ENCODE peak calls at places on chromosomes 1 and 21, in nine cellular contexts. I, T, P, R, Q, V, O, E and M are unnamed samples.

GRCh38 chr1:151720974-151721787 is at the start of gene RIIAD1:
- DNase-seq in I (no peak), T (no peak), P (no peak), R (peak; percentile 12), Q (peak; percentile 59), V (no peak), O (peak; percentile 65), E (no peak), M (no peak)

GRCh38 chr1:61056674-61057439 is 25.5 kb upstream of the NFIA start:
- DNase-seq in I (peak; percentile 65), T (no peak), P (peak; percentile 65), R (peak; percentile 66), Q (no peak), V (peak; percentile 67), O (peak; percentile 81), E (peak; percentile 85), M (peak; percentile 57)

GRCh38 chr1:204560590-204560989 is 44.4 kb downstream of the MDM4 start:
- DNase-seq in I (peak; percentile 67), T (no peak), P (no peak), R (peak; percentile 46), Q (no peak), V (no peak), O (peak; percentile 55), E (no peak), M (no peak)

GRCh38 chr1:151990856-151991198 is 2.8 kb downstream of the S100A10 start:
- DNase-seq in I (peak; percentile 92), T (no peak), P (peak; percentile 60), R (peak; percentile 61), Q (no peak), V (no peak), O (peak; percentile 89), E (no peak), M (peak; percentile 79)

GRCh38 chr1:6025269-6026094 is 20.2 kb upstream of the KCNAB2 start:
- DNase-seq in I (no peak), T (no peak), P (no peak), R (peak; percentile 70), Q (no peak), V (peak; percentile 41), O (peak; percentile 70), E (peak; percentile 37), M (no peak)

GRCh38 chr1:220952941-220953340 is 73.7 kb downstream of the HLX start:
- DNase-seq in I (no peak), T (no peak), P (no peak), R (no peak), Q (no peak), V (no peak), O (no peak), E (no peak), M (no peak)

GRCh38 chr1:213947200-213947775 is 40.5 kb upstream of the PROX1 start:
- DNase-seq in I (no peak), T (no peak), P (no peak), R (no peak), Q (no peak), V (no peak), O (no peak), E (peak; percentile 67), M (no peak)

GRCh38 chr1:179817789-179818188 is 59.8 kb downstream of the TOR1AIP2 start:
- DNase-seq in I (no peak), T (no peak), P (no peak), R (no peak), Q (no peak), V (no peak), O (peak; percentile 92), E (no peak), M (no peak)

GRCh38 chr1:168603501-168604107 is 27.2 kb downstream of the XCL1 start:
- DNase-seq in I (peak; percentile 85), T (no peak), P (peak; percentile 75), R (peak; percentile 77), Q (peak; percentile 3), V (peak; percentile 66), O (peak; percentile 82), E (peak; percentile 86), M (peak; percentile 74)

GRCh38 chr1:233240839-233241682 is 54.5 kb downstream of the PCNX2 start:
- DNase-seq in I (peak; percentile 39), T (no peak), P (peak; percentile 51), R (peak; percentile 48), Q (no peak), V (peak; percentile 66), O (peak; percentile 82), E (peak; percentile 60), M (peak; percentile 34)

GRCh38 chr1:14666376-14666775 is 67.9 kb downstream of the KAZN start:
- DNase-seq in I (peak; percentile 58), T (no peak), P (no peak), R (peak; percentile 20), Q (no peak), V (no peak), O (peak; percentile 12), E (no peak), M (no peak)

GRCh38 chr1:225423518-225423855 is 4.4 kb downstream of the LBR start:
- DNase-seq in I (peak; percentile 16), T (no peak), P (no peak), R (no peak), Q (no peak), V (no peak), O (no peak), E (no peak), M (no peak)

GRCh38 chr21:28688381-28688780 is 304.3 kb downstream of the LTN1 start:
- DNase-seq in I (peak; percentile 84), T (no peak), P (no peak), R (no peak), Q (no peak), V (no peak), O (no peak), E (no peak), M (no peak)

GRCh38 chr1:237525102-237525501 is 365.6 kb downstream of the ZP4 start:
- DNase-seq in I (no peak), T (no peak), P (no peak), R (no peak), Q (no peak), V (no peak), O (no peak), E (no peak), M (no peak)

GRCh38 chr1:43392702-43393101 is 3.0 kb downstream of the SZT2 start:
- DNase-seq in I (no peak), T (no peak), P (no peak), R (no peak), Q (no peak), V (no peak), O (no peak), E (no peak), M (no peak)

GRCh38 chr1:107862064-107862463 is 102.9 kb downstream of the VAV3 start:
- DNase-seq in I (no peak), T (no peak), P (no peak), R (no peak), Q (no peak), V (no peak), O (no peak), E (no peak), M (no peak)
- H3K4me3 ChIP-seq in I (no peak overlapping the region), T (no peak overlapping the region), P (no peak overlapping the region), R (no peak overlapping the region), Q (no peak overlapping the region), V (no peak overlapping the region), O (no peak overlapping the region), E (no peak overlapping the region), M (no peak overlapping the region)

DNA sequence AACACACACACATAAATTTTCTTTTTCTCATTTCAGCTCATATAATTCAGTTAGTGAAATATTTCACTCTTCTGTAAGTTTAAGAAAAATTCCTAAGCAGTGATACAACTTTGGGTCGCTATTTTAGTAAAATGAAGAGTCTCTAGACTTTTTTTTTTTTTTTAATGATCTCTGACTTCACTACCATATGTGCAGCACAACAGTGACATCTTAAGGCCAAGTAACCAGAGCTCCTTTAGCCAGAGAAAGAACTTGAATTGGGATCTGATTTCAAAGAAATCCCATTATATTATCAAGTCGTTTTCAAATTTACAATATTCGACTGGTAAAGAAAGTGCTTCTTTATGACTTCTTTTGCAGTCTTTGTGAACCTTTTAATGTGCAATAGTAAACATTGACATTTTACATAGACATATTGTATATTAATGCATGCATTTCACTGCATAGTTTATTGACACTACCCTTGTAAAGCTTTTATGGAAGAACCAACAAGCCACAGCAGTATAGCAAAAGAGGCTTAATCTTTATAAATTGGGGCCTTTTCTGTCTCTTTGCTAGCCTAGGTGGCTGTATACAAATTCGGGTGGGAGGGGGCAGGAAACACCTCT is 62.2 kb downstream of the LRRC40 start:
- DNase-seq in I (peak; percentile 22), T (peak; percentile 12), P (no peak), R (no peak), Q (no peak), V (no peak), O (peak; percentile 78), E (no peak), M (no peak)
- TF ChIP-seq CTCF in I (peak; percentile 52), T (peak; percentile 23), P (no peak), R (no peak), Q (no peak), V (no peak), O (peak; percentile 61), E (no peak), M (no peak)

GRCh38 chr1:39639333-39640130 is at the start of gene HEYL:
- DNase-seq in I (no peak), T (no peak), P (peak; percentile 81), R (peak; percentile 36), Q (peak; percentile 39), V (peak; percentile 71), O (peak; percentile 49), E (peak; percentile 95), M (no peak)
- H3K4me3 ChIP-seq in I (no peak within 1 kb of the TSS), T (peak within 1 kb of the TSS; percentile 33), P (peak within 1 kb of the TSS; percentile 75), R (no peak within 1 kb of the TSS), Q (peak within 1 kb of the TSS; percentile 54), V (peak within 1 kb of the TSS; percentile 57), O (no peak within 1 kb of the TSS), E (peak within 1 kb of the TSS; percentile 90), M (peak within 1 kb of the TSS; percentile 36)

GRCh38 chr1:158813159-158813558 is 18.0 kb upstream of the MNDA start:
- DNase-seq in I (no peak), T (no peak), P (no peak), R (no peak), Q (no peak), V (no peak), O (no peak), E (no peak), M (no peak)

GRCh38 chr1:158806909-158807601 is 24.1 kb upstream of the MNDA start:
- DNase-seq in I (no peak), T (no peak), P (no peak), R (no peak), Q (no peak), V (no peak), O (no peak), E (no peak), M (no peak)

GRCh38 chr1:158809862-158810261 is 21.3 kb upstream of the MNDA start:
- DNase-seq in I (no peak), T (no peak), P (no peak), R (no peak), Q (no peak), V (no peak), O (no peak), E (no peak), M (no peak)

GRCh38 chr1:158809261-158809660 is 21.9 kb upstream of the MNDA start:
- DNase-seq in I (no peak), T (no peak), P (no peak), R (no peak), Q (no peak), V (no peak), O (no peak), E (no peak), M (no peak)

GRCh38 chr1:158810311-158810710 is 20.8 kb upstream of the MNDA start:
- DNase-seq in I (no peak), T (no peak), P (no peak), R (no peak), Q (no peak), V (no peak), O (no peak), E (no peak), M (no peak)
- TF ChIP-seq CTCF in I (no peak), T (no peak), P (no peak), R (no peak), Q (no peak), V (no peak), O (no peak), E (no peak), M (no peak)